ENCODE peak calls at places on chromosomes 12 and 14, in six cellular contexts. O is mucosa of gallbladder, R is HFF-Myc, H is HCT116, C is NCI-H1092, E is hippocampal formation. B is an unnamed sample.

GRCh38 chr12:116672842-116673516 is 64.9 kb downstream of the SPRING1 start:
- DNase-seq in H (no peak), E (no peak), C (no peak), R (no peak), O (no peak), B (no peak)

GRCh38 chr12:54215990-54216579 is 27.3 kb upstream of the SMUG1 start:
- DNase-seq in O (no peak), E (no peak), H (no peak), R (no peak), C (no peak), B (no peak)

GRCh38 chr12:4434721-4435425 is 10.7 kb downstream of the FGF6 start:
- DNase-seq in O (no peak), H (no peak), E (no peak), C (no peak), R (no peak), B (no peak)

GRCh38 chr14:32800320-32800719 is 138.4 kb upstream of the NPAS3 start:
- DNase-seq in C (no peak), O (no peak), R (no peak), H (no peak), E (no peak), B (no peak)

GRCh38 chr12:75087656-75088055 is 122.0 kb downstream of the KCNC2 start:
- DNase-seq in E (no peak), R (no peak), C (no peak), O (no peak), H (peak), B (no peak)

GRCh38 chr12:24739094-24739779 is 209.7 kb downstream of the BCAT1 start:
- DNase-seq in O (no peak), R (no peak), E (no peak), C (no peak), H (no peak), B (no peak)

GRCh38 chr12:123571343-123571813 is 13.0 kb upstream of the TMED2 start:
- DNase-seq in E (no peak), O (peak), C (no peak), H (peak), R (no peak), B (no peak)

GRCh38 chr14:26730929-26731618 is 133.2 kb upstream of the NOVA1 start:
- DNase-seq in H (no peak), R (no peak), E (no peak), O (no peak), C (peak), B (no peak)

GRCh38 chr14:53999061-53999488 is 42.5 kb upstream of the BMP4 start:
- DNase-seq in R (peak), H (no peak), C (no peak), E (no peak), O (no peak), B (no peak)

GRCh38 chr12:127260531-127260930 is 1006.4 kb upstream of the TMEM132C start:
- DNase-seq in C (no peak), E (no peak), R (no peak), H (no peak), O (no peak), B (no peak)

GRCh38 chr12:12128665-12129064 is 57.9 kb downstream of the BCL2L14 start:
- DNase-seq in C (no peak), H (no peak), O (no peak), R (no peak), E (no peak), B (no peak)

GRCh38 chr12:57611116-57611809 is at the start of gene ARHGEF25:
- DNase-seq in O (peak), R (no peak), E (peak), C (peak), H (no peak), B (no peak)

GRCh38 chr12:57138526-57139272 is 8.7 kb downstream of the LRP1-AS start:
- DNase-seq in H (no peak), C (no peak), E (no peak), O (peak), R (no peak), B (no peak)

GRCh38 chr14:22847661-22848341 is 11.4 kb downstream of the MMP14 start:
- DNase-seq in E (no peak), R (no peak), C (no peak), H (no peak), O (no peak), B (no peak)

GRCh38 chr14:76546426-76547221 is 170.7 kb downstream of the ESRRB start:
- DNase-seq in H (peak), E (no peak), R (peak), C (peak), O (no peak), B (no peak)

GRCh38 chr14:29144598-29144997 is 378.0 kb downstream of the FOXG1 start:
- DNase-seq in H (no peak), O (no peak), C (no peak), R (peak), E (no peak), B (no peak)

GRCh38 chr12:57216931-57217871 is 607 bp downstream of the NXPH4 start:
- DNase-seq in H (no peak), E (no peak), C (peak), R (no peak), O (no peak), B (no peak)

GRCh38 chr14:58887931-58888330 is 250.2 kb downstream of the DACT1 start:
- DNase-seq in E (no peak), H (no peak), C (no peak), O (no peak), R (no peak), B (no peak)

GRCh38 chr14:94748667-94749347 is 21.1 kb downstream of the GSC start:
- DNase-seq in E (no peak), C (peak), H (peak), R (no peak), O (peak), B (no peak)

GRCh38 chr12:117298191-117298590 is 63.2 kb downstream of the NOS1 start:
- DNase-seq in H (no peak), O (no peak), E (no peak), C (no peak), R (no peak), B (no peak)

GRCh38 chr12:121576851-121577391 is 3.9 kb downstream of the KDM2B start:
- DNase-seq in E (no peak), H (no peak), C (no peak), O (no peak), R (peak), B (no peak)

GRCh38 chr12:124632510-124632909 is 65.1 kb upstream of the NCOR2 start:
- DNase-seq in C (no peak), E (no peak), O (no peak), R (no peak), H (no peak), B (no peak)

GRCh38 chr14:65462411-65462810 is 49.9 kb downstream of the FUT8 start:
- DNase-seq in H (no peak), R (peak), C (no peak), O (no peak), E (no peak), B (no peak)

GRCh38 chr14:69351911-69352310 is 46.2 kb downstream of the ERH start:
- DNase-seq in O (no peak), C (no peak), E (no peak), H (no peak), R (no peak), B (no peak)

GRCh38 chr12:120678572-120678971 is 8.4 kb upstream of the MLEC start:
- DNase-seq in C (no peak), E (no peak), H (no peak), R (no peak), O (no peak), B (no peak)

GRCh38 chr14:105227346-105227745 is 21.0 kb upstream of the BTBD6 start:
- DNase-seq in E (no peak), H (no peak), R (no peak), C (no peak), O (no peak), B (no peak)